ENCODE peak calls at places on chromosomes 2 and 18, in ten cellular contexts. K is WERI-Rb-1, J is pancreas, G is left ventricle myocardium inferior, V is ovary, L is sigmoid colon, D is thoracic aorta, R is kidney epithelial cell, W is Peyer's patch, Q is adrenal gland. Y is an unnamed sample. For H3K36me3, the result is how much of the 10 kb centered on the place peaks cover.

GRCh38 chr18:48358868-48359267 is 50.3 kb downstream of the ZBTB7C start:
- DNase-seq in K (peak), J (no peak), G (no peak), V (no peak), L (peak), D (no peak), R (no peak), W (no peak), Q (no peak), Y (no peak)

GRCh38 chr2:235493775-235494715 is at the start of gene AGAP1:
- DNase-seq in K (peak), J (peak), G (peak), V (peak), L (peak), D (peak), R (no peak), W (peak), Q (peak), Y (no peak)

GRCh38 chr2:232481322-232482140 is 6.1 kb downstream of the ECEL1 start:
- DNase-seq in K (no peak), J (peak), G (peak), V (peak), L (peak), D (no peak), R (no peak), W (peak), Q (peak), Y (no peak)

GRCh38 chr2:212970132-212970531 is 181.3 kb downstream of the IKZF2 start:
- DNase-seq in K (no peak), J (no peak), G (no peak), V (no peak), L (no peak), D (no peak), R (no peak), W (no peak), Q (no peak), Y (peak)

GRCh38 chr2:209685963-209686362 is 85.7 kb upstream of the UNC80 start:
- DNase-seq in K (no peak), J (no peak), G (no peak), V (no peak), L (no peak), D (no peak), R (no peak), W (no peak), Q (no peak), Y (no peak)

GRCh38 chr2:157492189-157492773 is 48.4 kb upstream of the CYTIP start:
- DNase-seq in K (peak), J (peak), G (peak), V (peak), L (peak), D (no peak), R (peak), W (peak), Q (peak), Y (peak)

GRCh38 chr18:26901020-26901419 is 35.5 kb upstream of the AQP4 start:
- DNase-seq in K (no peak), J (no peak), G (no peak), V (no peak), L (no peak), D (no peak), R (no peak), W (no peak), Q (no peak), Y (no peak)

GRCh38 chr2:23606196-23606595 is 221.2 kb downstream of the KLHL29 start:
- DNase-seq in K (no peak), J (no peak), G (no peak), V (no peak), L (peak), D (no peak), R (no peak), W (peak), Q (no peak), Y (no peak)

GRCh38 chr2:70921839-70922590 is 13.7 kb upstream of the ATP6V1B1 start:
- DNase-seq in K (peak), J (no peak), G (no peak), V (no peak), L (no peak), D (no peak), R (no peak), W (no peak), Q (peak), Y (no peak)

GRCh38 chr2:38740851-38741541 is 10.2 kb downstream of the SRSF7 start:
- DNase-seq in K (no peak), J (no peak), G (no peak), V (peak), L (no peak), D (no peak), R (no peak), W (no peak), Q (no peak), Y (no peak)

GRCh38 chr2:241907171-241907570 is 37.6 kb downstream of the RTP5 start:
- DNase-seq in K (no peak), J (peak), G (no peak), V (no peak), L (no peak), D (no peak), R (no peak), W (no peak), Q (no peak), Y (no peak)

GRCh38 chr2:172806426-172807008 is 70.9 kb downstream of the RAPGEF4 start:
- DNase-seq in K (no peak), J (no peak), G (no peak), V (no peak), L (no peak), D (no peak), R (no peak), W (no peak), Q (no peak), Y (no peak)

GRCh38 chr18:9673296-9674251 is 34.5 kb upstream of the RAB31 start:
- DNase-seq in K (peak), J (peak), G (no peak), V (no peak), L (no peak), D (no peak), R (peak), W (peak), Q (peak), Y (no peak)

GRCh38 chr2:44167311-44167907 is 1.3 kb upstream of the PPM1B start:
- DNase-seq in K (no peak), J (no peak), G (no peak), V (no peak), L (no peak), D (no peak), R (no peak), W (no peak), Q (no peak), Y (no peak)

GRCh38 chr2:1245193-1245592 is 168.1 kb upstream of the TPO start:
- DNase-seq in K (no peak), J (no peak), G (no peak), V (no peak), L (no peak), D (no peak), R (no peak), W (no peak), Q (no peak), Y (no peak)

GRCh38 chr2:152925540-152926448 is 207.4 kb downstream of the ARL6IP6 start:
- DNase-seq in K (peak), J (peak), G (no peak), V (peak), L (peak), D (no peak), R (no peak), W (peak), Q (peak), Y (no peak)

GRCh38 chr18:44185981-44186380 is 494.7 kb upstream of the SETBP1 start:
- DNase-seq in K (no peak), J (no peak), G (no peak), V (no peak), L (no peak), D (no peak), R (no peak), W (no peak), Q (no peak), Y (no peak)

GRCh38 chr2:84792856-84793522 is 87.9 kb downstream of the TRABD2A start:
- DNase-seq in K (no peak), J (no peak), G (no peak), V (no peak), L (no peak), D (no peak), R (no peak), W (no peak), Q (no peak), Y (no peak)

GRCh38 chr18:59566507-59566906 is 130.7 kb downstream of the CCBE1 start:
- DNase-seq in K (no peak), J (no peak), G (no peak), V (no peak), L (no peak), D (no peak), R (no peak), W (no peak), Q (peak), Y (no peak)

GRCh38 chr2:86695053-86695691 is 24.9 kb upstream of the RMND5A start:
- DNase-seq in K (no peak), J (no peak), G (no peak), V (no peak), L (no peak), D (no peak), R (peak), W (peak), Q (peak), Y (no peak)

GRCh38 chr18:30965237-30965636 is 77.3 kb downstream of the DSC3 start:
- DNase-seq in K (no peak), J (no peak), G (no peak), V (no peak), L (no peak), D (no peak), R (no peak), W (no peak), Q (no peak), Y (no peak)

GRCh38 chr2:68936889-68937288 is 15.8 kb downstream of the GKN2 start:
- DNase-seq in K (no peak), J (no peak), G (no peak), V (no peak), L (no peak), D (no peak), R (no peak), W (no peak), Q (no peak), Y (no peak)

GRCh38 chr2:215626812-215627281 is 191.0 kb upstream of the FN1 start:
- DNase-seq in K (no peak), J (no peak), G (no peak), V (no peak), L (no peak), D (no peak), R (no peak), W (no peak), Q (no peak), Y (peak)

GRCh38 chr18:23950644-23951043 is 63.9 kb upstream of the TTC39C start:
- DNase-seq in K (no peak), J (no peak), G (no peak), V (no peak), L (no peak), D (no peak), R (no peak), W (no peak), Q (no peak), Y (no peak)

GRCh38 chr2:134178109-134178877 is 75.6 kb upstream of the MGAT5 start:
- DNase-seq in K (peak), J (no peak), G (no peak), V (no peak), L (no peak), D (no peak), R (no peak), W (no peak), Q (no peak), Y (no peak)

GRCh38 chr2:67824196-67824595 is 238.6 kb downstream of the C1D start:
- DNase-seq in K (no peak), J (no peak), G (no peak), V (no peak), L (no peak), D (no peak), R (no peak), W (no peak), Q (no peak), Y (no peak)

GRCh38 chr2:136057023-136057801 is 60.7 kb downstream of the CXCR4 start:
- DNase-seq in K (no peak), J (no peak), G (no peak), V (no peak), L (no peak), D (no peak), R (no peak), W (no peak), Q (no peak), Y (no peak)
- H3K4me3 ChIP-seq in K (no peak), J (no peak), G (no peak), V (no peak), L (no peak), D (no peak), R (no peak), W (no peak), Q (no peak), Y (no peak)

GRCh38 chr2:26470601-26471260 is 7.2 kb downstream of the OTOF start:
- DNase-seq in K (no peak), J (no peak), G (no peak), V (no peak), L (no peak), D (no peak), R (no peak), W (no peak), Q (no peak), Y (no peak)

GRCh38 chr2:26469955-26470354 is 8.0 kb downstream of the OTOF start:
- DNase-seq in K (no peak), J (no peak), G (no peak), V (no peak), L (no peak), D (no peak), R (no peak), W (no peak), Q (no peak), Y (no peak)

GRCh38 chr2:26472821-26473655 is 4.9 kb downstream of the OTOF start:
- DNase-seq in K (no peak), J (peak), G (no peak), V (no peak), L (no peak), D (no peak), R (no peak), W (no peak), Q (no peak), Y (no peak)

GRCh38 chr2:26471766-26472706 is 5.9 kb downstream of the OTOF start:
- DNase-seq in K (peak), J (peak), G (no peak), V (no peak), L (no peak), D (no peak), R (no peak), W (no peak), Q (no peak), Y (no peak)

DNA sequence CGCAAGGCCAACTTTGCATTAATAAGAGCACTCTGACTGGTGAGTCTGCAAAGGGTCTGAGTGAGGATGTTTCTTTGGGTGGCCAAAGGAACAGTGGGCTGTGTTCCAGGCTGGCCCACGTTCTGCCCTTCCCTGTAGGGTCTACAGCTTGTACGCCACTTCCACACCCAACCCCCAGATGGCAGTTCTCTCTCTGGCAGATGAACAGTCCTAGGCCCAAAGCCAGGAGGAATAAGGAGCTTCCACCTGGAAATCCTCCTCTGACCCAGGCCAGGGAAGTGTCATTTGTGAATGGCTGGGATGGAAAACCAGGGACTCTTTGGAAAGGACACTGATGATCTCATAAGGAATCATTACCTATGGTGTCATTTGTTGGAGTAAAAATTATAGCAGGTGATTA is 6.6 kb downstream of the OTOF start:
- DNase-seq in K (peak), J (no peak), G (no peak), V (no peak), L (no peak), D (no peak), R (no peak), W (no peak), Q (no peak), Y (no peak)
- TF ChIP-seq CTCF in K (peak), J (no peak), G (no peak), V (no peak), L (no peak), D (no peak), R (peak), W (no peak), Q (no peak), Y (no peak)

GRCh38 chr2:74889159-74889558 is 55.2 kb downstream of the HK2 start:
- DNase-seq in K (no peak), J (no peak), G (no peak), V (no peak), L (no peak), D (no peak), R (no peak), W (no peak), Q (no peak), Y (no peak)
- H3K36me3 ChIP-seq in K (half or more), J (under half), G (under half), V (under half), L (under half), D (under half), R (under half), W (half or more), Q (under half), Y (under half)

DNA sequence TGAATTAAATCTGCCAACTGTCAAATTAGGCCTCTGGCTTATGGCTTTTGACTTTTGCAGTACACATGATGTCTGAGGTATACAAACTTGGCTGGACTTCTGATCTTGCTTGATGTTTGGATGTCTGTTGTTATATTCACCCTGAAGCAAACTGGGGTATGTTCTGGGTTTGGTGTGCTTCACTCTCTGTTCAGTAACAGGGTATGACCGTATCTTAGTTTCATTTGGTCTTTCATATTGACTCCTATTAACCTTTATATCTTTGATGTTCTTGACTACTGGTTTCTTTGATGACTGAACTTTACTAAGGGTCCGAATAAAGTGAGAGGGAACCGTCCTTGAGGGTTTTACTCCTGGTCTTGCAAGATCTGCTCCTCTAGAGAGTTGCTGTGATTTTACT is 8.2 kb downstream of the CKAP2L start:
- DNase-seq in K (no peak), J (no peak), G (no peak), V (no peak), L (no peak), D (no peak), R (no peak), W (no peak), Q (no peak), Y (no peak)
- H3K4me3 ChIP-seq in K (no peak), J (no peak), G (no peak), V (no peak), L (no peak), D (no peak), R (no peak), W (no peak), Q (no peak), Y (no peak)

GRCh38 chr2:95165030-95165370 is 609 bp upstream of the ZNF2 start:
- DNase-seq in K (no peak), J (no peak), G (no peak), V (no peak), L (no peak), D (no peak), R (no peak), W (no peak), Q (no peak), Y (no peak)

GRCh38 chr2:95166065-95166763 is 605 bp downstream of the ZNF2 start:
- DNase-seq in K (no peak), J (no peak), G (no peak), V (no peak), L (no peak), D (no peak), R (no peak), W (no peak), Q (no peak), Y (no peak)

GRCh38 chr2:95159690-95160449 is at the start of gene ZNF514:
- DNase-seq in K (peak), J (peak), G (peak), V (peak), L (peak), D (peak), R (no peak), W (peak), Q (peak), Y (no peak)

DNA sequence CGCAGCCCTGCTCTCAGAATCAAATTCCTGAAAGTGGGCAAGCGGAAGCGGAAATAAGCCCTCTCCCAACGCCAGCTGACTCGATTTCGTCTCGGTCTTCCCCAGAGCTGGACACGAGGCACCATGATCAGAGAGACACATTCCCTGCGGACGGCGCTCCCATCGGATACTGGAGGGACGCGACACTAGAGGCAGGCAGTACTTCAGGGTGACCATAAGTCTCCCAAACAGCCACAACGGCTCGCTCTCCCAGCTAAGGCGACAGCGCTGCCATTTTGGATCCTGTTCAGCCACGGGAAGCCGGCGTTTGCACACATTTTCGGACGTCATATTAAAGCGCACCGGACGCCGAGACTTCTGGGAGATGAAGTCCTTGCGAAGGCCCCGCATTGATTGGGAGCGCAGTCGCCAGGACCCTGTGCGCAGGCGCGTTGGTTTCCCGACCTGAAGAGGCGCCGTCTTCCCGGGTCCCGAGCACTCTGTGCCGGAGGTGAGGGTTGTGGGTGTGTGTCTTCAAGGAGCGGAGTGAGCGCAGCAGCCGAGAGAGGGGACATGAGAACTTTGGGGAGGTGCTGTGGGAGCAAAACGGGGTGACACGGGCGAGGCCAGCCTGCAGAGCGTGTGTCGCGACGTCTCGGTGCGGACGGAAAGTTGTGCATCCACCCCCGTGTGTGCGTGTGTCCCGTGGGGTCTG is at the start of gene ZNF2:
- DNase-seq in K (peak), J (peak), G (peak), V (peak), L (peak), D (peak), R (peak), W (peak), Q (peak), Y (peak)
- TF ChIP-seq CTCF in K (no peak), J (no peak), G (peak), V (no peak), L (no peak), D (no peak), R (peak), W (no peak), Q (no peak), Y (peak)

DNA sequence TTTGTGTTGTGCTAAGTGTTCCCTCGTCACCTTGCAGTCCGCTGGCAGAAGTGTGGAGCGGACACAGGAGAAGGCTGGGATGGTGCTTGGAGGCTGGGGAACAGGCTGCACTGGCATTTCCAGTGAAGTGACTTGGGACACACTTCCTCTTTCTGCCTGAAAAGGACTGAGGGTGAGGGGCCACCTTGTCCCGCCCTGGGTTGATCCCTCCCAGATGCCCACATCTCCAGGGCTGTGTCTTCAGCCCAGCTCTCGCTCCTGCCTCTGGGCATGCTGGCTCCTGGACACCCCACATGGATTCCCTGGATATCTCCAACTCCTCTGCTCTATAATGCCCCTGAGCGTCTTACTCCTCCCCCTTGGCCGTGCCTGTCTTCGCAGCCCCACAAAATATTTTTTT is 412.6 kb downstream of the PTPRM start:
- DNase-seq in K (no peak), J (no peak), G (no peak), V (no peak), L (no peak), D (no peak), R (no peak), W (no peak), Q (no peak), Y (no peak)
- H3K36me3 ChIP-seq in K (under half), J (under half), G (under half), V (under half), L (under half), D (under half), R (under half), W (under half), Q (under half), Y (under half)

GRCh38 chr2:228507231-228507824 is 325.8 kb upstream of the SPHKAP start:
- DNase-seq in K (no peak), J (no peak), G (no peak), V (no peak), L (no peak), D (no peak), R (no peak), W (no peak), Q (no peak), Y (no peak)
- H3K4me3 ChIP-seq in K (no peak), J (no peak), G (no peak), V (no peak), L (no peak), D (no peak), R (no peak), W (no peak), Q (no peak), Y (no peak)

DNA sequence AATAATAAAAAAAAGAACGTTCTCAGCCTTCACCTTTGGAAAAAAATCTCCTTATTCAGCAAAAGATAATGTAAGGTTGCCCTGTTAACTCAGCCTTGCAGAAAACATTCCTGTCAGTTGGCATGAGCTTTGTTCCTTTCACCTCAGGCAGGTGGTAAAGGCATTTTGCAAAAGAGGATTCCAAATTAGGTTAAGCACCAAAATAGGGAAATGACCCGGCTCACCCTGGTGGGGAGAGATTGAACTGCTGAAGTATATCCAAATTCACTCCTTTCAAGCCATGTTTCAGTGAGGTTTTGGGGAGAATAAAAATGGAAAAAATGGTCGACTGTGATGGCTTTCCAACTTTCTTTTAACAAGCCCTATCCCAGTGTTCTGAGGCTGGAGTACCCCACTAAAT is 1988.8 kb upstream of the PIK3C3 start:
- DNase-seq in K (no peak), J (no peak), G (no peak), V (no peak), L (no peak), D (no peak), R (no peak), W (no peak), Q (no peak), Y (no peak)
- TF ChIP-seq CTCF in K (peak), J (no peak), G (no peak), V (no peak), L (no peak), D (no peak), R (peak), W (no peak), Q (no peak), Y (peak)